ENCODE peak calls at places on chromosomes 1 and 21, in eight cellular contexts. S is spleen; Q is right atrium auricular region; P is naive thymus-derived CD4-positive, alpha-beta T cell; Z is cardiac muscle cell; D is ovary; H is IMR-90; W is NT2/D1. O is an unnamed sample.

GRCh38 chr1:10114746-10115145 is 82.0 kb downstream of the UBE4B start:
- DNase-seq in S (no peak), Q (no peak), P (no peak), Z (no peak), D (no peak), H (no peak), W (no peak), O (no peak)

GRCh38 chr1:32894019-32894600 is 7.1 kb downstream of the TMEM54 start:
- DNase-seq in S (peak; percentile 65), Q (no peak), P (no peak), Z (no peak), D (peak; percentile 40), H (no peak), W (no peak), O (no peak)

GRCh38 chr1:36653850-36654249 is 171.1 kb upstream of the CSF3R start:
- DNase-seq in S (no peak), Q (no peak), P (no peak), Z (peak; percentile 82), D (no peak), H (peak; percentile 3), W (no peak), O (no peak)

GRCh38 chr1:17232759-17233661 is 15.9 kb upstream of the PADI3 start:
- DNase-seq in S (no peak), Q (no peak), P (no peak), Z (peak; percentile 62), D (no peak), H (peak; percentile 91), W (no peak), O (no peak)

GRCh38 chr1:32724678-32725594 is 22.4 kb upstream of the SYNC start:
- DNase-seq in S (no peak), Q (peak; percentile 74), P (no peak), Z (peak; percentile 93), D (peak; percentile 52), H (peak; percentile 96), W (no peak), O (no peak)

GRCh38 chr1:12001249-12001917 is 17.9 kb upstream of the MIIP start:
- DNase-seq in S (no peak), Q (no peak), P (no peak), Z (peak; percentile 88), D (peak; percentile 62), H (peak; percentile 56), W (peak; percentile 55), O (no peak)

GRCh38 chr1:217465102-217465501 is 165.8 kb downstream of the GPATCH2 start:
- DNase-seq in S (no peak), Q (no peak), P (no peak), Z (no peak), D (no peak), H (no peak), W (no peak), O (no peak)

GRCh38 chr1:117959364-117959763 is 29.8 kb downstream of the WDR3 start:
- DNase-seq in S (no peak), Q (no peak), P (no peak), Z (peak; percentile 57), D (no peak), H (peak; percentile 45), W (no peak), O (no peak)

GRCh38 chr1:241828576-241828975 is 19.4 kb upstream of the EXO1 start:
- DNase-seq in S (no peak), Q (no peak), P (no peak), Z (peak; percentile 5), D (peak; percentile 41), H (peak; percentile 54), W (no peak), O (no peak)

GRCh38 chr1:67629370-67630075 is 55.5 kb upstream of the GADD45A start:
- DNase-seq in S (no peak), Q (no peak), P (no peak), Z (peak; percentile 84), D (no peak), H (no peak), W (no peak), O (no peak)

GRCh38 chr1:24897263-24898151 is 32.6 kb downstream of the RUNX3 start:
- DNase-seq in S (no peak), Q (no peak), P (no peak), Z (no peak), D (peak; percentile 14), H (no peak), W (no peak), O (no peak)

GRCh38 chr1:179058343-179059184 is 23.3 kb upstream of the TOR3A start:
- DNase-seq in S (no peak), Q (no peak), P (no peak), Z (peak; percentile 56), D (no peak), H (no peak), W (peak; percentile 18), O (no peak)

GRCh38 chr1:42963378-42964005 is 4.8 kb upstream of the SLC2A1 start:
- DNase-seq in S (no peak), Q (no peak), P (no peak), Z (peak; percentile 62), D (no peak), H (peak; percentile 97), W (no peak), O (no peak)

GRCh38 chr1:160800142-160800541 is 4.2 kb downstream of the LY9 start:
- DNase-seq in S (no peak), Q (no peak), P (no peak), Z (no peak), D (no peak), H (no peak), W (no peak), O (no peak)

GRCh38 chr21:29961291-29962027 is 21.7 kb upstream of the GRIK1 start:
- DNase-seq in S (peak; percentile 67), Q (no peak), P (no peak), Z (no peak), D (no peak), H (no peak), W (no peak), O (no peak)
- H3K9me3 ChIP-seq in S (no peaks in the 10 kb centered on the region), Q (no peaks in the 10 kb centered on the region), P (no peaks in the 10 kb centered on the region), Z (no peaks in the 10 kb centered on the region), D (no peaks in the 10 kb centered on the region), H (peaks cover 2% of the 10 kb centered on the region), W (peaks cover 7% of the 10 kb centered on the region), O (no peaks in the 10 kb centered on the region)

GRCh38 chr1:152495066-152495675 is 15.4 kb upstream of the LCE5A start:
- DNase-seq in S (no peak), Q (no peak), P (no peak), Z (peak; percentile 45), D (no peak), H (no peak), W (peak; percentile 51), O (no peak)
- H3K9me3 ChIP-seq in S (no peaks in the 10 kb centered on the region), Q (no peaks in the 10 kb centered on the region), P (no peaks in the 10 kb centered on the region), Z (no peaks in the 10 kb centered on the region), D (no peaks in the 10 kb centered on the region), H (no peaks in the 10 kb centered on the region), W (no peaks in the 10 kb centered on the region), O (no peaks in the 10 kb centered on the region)

GRCh38 chr1:243819438-243819839 is 30.6 kb downstream of the AKT3 start:
- DNase-seq in S (no peak), Q (no peak), P (no peak), Z (no peak), D (no peak), H (no peak), W (peak; percentile 30), O (no peak)
- H3K9me3 ChIP-seq in S (no peaks in the 10 kb centered on the region), Q (no peaks in the 10 kb centered on the region), P (peaks cover 11% of the 10 kb centered on the region), Z (no peaks in the 10 kb centered on the region), D (peaks cover 3% of the 10 kb centered on the region), H (peaks cover 8% of the 10 kb centered on the region), W (peaks cover 39% of the 10 kb centered on the region), O (peaks cover 3% of the 10 kb centered on the region)

DNA sequence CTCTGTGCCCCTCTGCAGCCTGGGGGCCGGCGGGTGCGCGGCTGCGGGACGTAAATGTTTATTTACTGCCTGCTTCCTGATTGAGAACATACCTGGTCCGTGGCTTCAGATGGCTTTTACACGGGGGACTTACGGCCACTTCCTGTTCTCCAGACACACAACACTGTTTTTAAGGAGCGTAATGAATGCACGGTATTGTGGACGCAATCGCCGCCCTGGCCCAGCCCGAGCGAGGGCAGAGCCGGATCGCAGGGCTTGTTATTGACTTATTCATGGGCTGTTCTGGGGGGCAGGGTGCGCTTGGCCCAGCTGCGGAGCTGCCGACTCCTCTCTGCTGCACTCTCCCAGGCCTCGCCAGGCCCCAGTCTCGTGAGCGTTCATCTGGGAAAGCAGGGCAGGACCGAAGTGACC is 52.8 kb upstream of the ACTRT2 start:
- DNase-seq in S (peak; percentile 51), Q (no peak), P (no peak), Z (no peak), D (peak; percentile 64), H (no peak), W (no peak), O (no peak)
- H3K9me3 ChIP-seq in S (no peaks in the 10 kb centered on the region), Q (no peaks in the 10 kb centered on the region), P (no peaks in the 10 kb centered on the region), Z (no peaks in the 10 kb centered on the region), D (no peaks in the 10 kb centered on the region), H (peaks cover 73% of the 10 kb centered on the region), W (no peaks in the 10 kb centered on the region), O (no peaks in the 10 kb centered on the region)

O was measured in T-helper 17 cell.